ENCODE peak calls at places on chromosomes 6 and 20, in five cellular contexts. T, C, E, V and O are unnamed samples.

GRCh38 chr20:13858496-13859270 is 73.9 kb downstream of the NDUFAF5 start:
- DNase-seq in V (no peak), T (no peak), E (no peak), C (no peak), O (no peak)

GRCh38 chr6:154868143-154868594 is 126.9 kb upstream of the TIAM2 start:
- DNase-seq in V (no peak), T (no peak), E (peak; percentile 74), C (no peak), O (no peak)

GRCh38 chr6:153108320-153108719 is 22.8 kb downstream of the RGS17 start:
- DNase-seq in T (no peak), E (peak; percentile 60), C (no peak), V (no peak), O (no peak)

GRCh38 chr20:43925786-43926185 is 11.1 kb downstream of the TOX2 start:
- DNase-seq in T (no peak), E (peak; percentile 66), C (peak; percentile 35), V (no peak), O (no peak)

GRCh38 chr20:47272893-47273590 is 83.5 kb downstream of the ZMYND8 start:
- DNase-seq in V (no peak), T (no peak), E (peak; percentile 69), C (peak; percentile 58), O (no peak)

GRCh38 chr20:796916-797315 is 28.6 kb upstream of the SLC52A3 start:
- DNase-seq in T (no peak), C (no peak), E (no peak), V (no peak), O (no peak)

GRCh38 chr6:82893889-82894652 is 171.6 kb downstream of the UBE3D start:
- DNase-seq in V (no peak), T (no peak), C (no peak), E (no peak), O (no peak)

GRCh38 chr6:157429248-157429647 is 48.3 kb downstream of the ZDHHC14 start:
- DNase-seq in C (no peak), V (no peak), E (no peak), T (no peak), O (no peak)

GRCh38 chr20:50371878-50372769 is 138.1 kb upstream of the PTPN1 start:
- DNase-seq in T (no peak), E (no peak), V (no peak), C (no peak), O (no peak)

GRCh38 chr6:65064844-65065243 is 642.2 kb downstream of the EYS start:
- DNase-seq in T (no peak), C (no peak), V (no peak), E (no peak), O (no peak)

GRCh38 chr20:37677969-37678610 is 15.7 kb upstream of the CTNNBL1 start:
- DNase-seq in C (no peak), T (no peak), E (no peak), V (no peak), O (no peak)

GRCh38 chr20:41044409-41045062 is 15.9 kb downstream of the TOP1 start:
- DNase-seq in C (no peak), T (no peak), V (no peak), E (no peak), O (no peak)

GRCh38 chr6:2162089-2162465 is 83.3 kb downstream of the GMDS start:
- DNase-seq in V (no peak), T (no peak), E (no peak), C (no peak), O (no peak)

GRCh38 chr6:152746172-152746553 is 4.4 kb upstream of the VIP start:
- DNase-seq in T (no peak), C (no peak), E (peak; percentile 25), V (no peak), O (no peak)

GRCh38 chr6:38354905-38355304 is 284.8 kb downstream of the BTBD9 start:
- DNase-seq in T (no peak), C (no peak), V (no peak), E (no peak), O (no peak)

DNA sequence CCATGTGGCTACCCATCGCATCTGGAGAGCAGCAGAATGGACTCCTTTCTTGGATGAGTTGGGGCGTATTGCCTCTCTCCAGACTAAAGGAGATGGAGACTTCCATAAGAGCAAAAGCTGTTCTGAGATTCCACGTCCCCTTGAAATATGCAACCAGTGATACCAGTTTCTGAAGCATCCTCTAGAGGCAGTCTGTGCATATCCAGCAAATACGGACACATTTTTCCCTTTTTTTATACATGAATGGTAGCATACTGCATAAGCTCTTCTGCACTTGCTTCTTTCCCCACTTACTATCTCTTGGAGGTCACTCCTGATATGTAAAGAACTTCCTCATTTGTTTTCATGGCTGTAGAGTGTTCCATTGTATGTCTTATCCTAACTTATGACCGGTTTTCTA is 34.6 kb downstream of the TAF8 start:
- DNase-seq in T (no peak), C (no peak), V (no peak), E (peak; percentile 35), O (no peak)
- TF ChIP-seq CTCF in T (no peak), C (peak; percentile 22), V (no peak), E (no peak), O (no peak)

DNA sequence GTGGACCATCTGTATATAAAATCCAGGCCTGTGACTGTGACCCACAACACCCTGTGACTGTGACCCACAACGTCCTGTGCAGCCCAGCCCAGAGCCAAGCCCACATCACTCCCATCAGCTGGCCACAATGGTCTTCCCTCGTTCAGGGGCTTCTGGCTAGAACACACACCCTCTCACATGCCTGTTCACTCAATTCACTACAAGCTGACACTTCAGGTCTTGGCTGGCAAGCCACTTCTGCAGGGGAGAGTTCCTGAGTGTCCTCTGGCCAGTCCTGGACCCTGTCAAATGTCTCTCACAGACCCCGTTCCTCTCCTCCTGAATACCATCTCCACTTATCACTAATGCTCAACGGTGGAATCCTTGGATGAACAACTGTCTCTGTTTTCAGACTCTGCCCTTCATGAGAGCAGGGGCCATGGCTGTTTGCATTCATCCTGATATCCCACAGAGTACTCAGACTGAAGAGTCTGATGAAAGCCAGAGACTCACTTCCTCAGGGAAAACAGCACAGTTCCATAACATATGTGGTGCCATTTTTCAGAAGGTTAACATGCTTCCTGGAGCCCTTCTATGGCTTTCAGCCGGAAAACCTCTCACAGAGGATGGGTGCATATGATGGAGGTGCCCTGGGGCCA is 56.0 kb downstream of the MYH7B start:
- DNase-seq in V (no peak), E (no peak), C (no peak), T (no peak), O (no peak)
- TF ChIP-seq CTCF in V (no peak), E (no peak), C (no peak), T (no peak), O (no peak)

DNA sequence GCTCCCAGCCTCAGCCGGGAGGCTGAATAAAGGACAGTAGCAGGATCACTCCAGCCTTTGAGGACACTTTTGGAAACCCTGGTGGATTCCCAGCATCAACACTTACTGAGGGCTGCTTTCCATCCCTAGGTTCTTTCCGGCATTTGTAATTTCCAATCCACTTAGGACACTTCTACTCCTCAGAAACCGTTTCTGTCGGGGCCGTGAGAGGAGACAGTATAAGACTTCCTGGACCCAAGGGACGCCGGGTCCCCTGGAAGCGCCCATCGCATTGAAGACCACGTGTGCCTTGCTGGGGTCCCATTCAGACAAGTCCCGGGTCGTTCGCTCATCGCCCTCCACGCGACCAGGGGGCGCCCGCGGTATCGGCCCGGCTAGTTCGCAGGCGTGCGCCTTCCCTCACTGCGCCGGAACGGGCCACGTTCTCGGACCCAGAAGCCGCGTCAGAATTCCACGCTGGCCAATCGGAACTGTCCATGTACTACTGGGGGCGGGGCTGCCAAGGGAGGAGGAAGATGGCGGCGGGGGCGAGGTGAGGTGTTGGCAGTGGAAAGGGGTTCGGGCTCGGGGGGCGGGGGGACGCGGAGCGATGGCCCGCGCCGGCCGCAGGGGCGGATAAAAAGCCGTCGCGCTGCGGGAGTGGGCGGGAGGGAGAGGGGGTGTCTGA is at the start of gene NUS1:
- DNase-seq in C (peak; percentile 98), E (peak; percentile 97), V (peak; percentile 89), T (peak; percentile 99), O (peak; percentile 97)
- TF ChIP-seq CTCF in C (peak; percentile 90), E (peak; percentile 62), V (peak; percentile 84), T (peak; percentile 71), O (peak; percentile 60)

DNA sequence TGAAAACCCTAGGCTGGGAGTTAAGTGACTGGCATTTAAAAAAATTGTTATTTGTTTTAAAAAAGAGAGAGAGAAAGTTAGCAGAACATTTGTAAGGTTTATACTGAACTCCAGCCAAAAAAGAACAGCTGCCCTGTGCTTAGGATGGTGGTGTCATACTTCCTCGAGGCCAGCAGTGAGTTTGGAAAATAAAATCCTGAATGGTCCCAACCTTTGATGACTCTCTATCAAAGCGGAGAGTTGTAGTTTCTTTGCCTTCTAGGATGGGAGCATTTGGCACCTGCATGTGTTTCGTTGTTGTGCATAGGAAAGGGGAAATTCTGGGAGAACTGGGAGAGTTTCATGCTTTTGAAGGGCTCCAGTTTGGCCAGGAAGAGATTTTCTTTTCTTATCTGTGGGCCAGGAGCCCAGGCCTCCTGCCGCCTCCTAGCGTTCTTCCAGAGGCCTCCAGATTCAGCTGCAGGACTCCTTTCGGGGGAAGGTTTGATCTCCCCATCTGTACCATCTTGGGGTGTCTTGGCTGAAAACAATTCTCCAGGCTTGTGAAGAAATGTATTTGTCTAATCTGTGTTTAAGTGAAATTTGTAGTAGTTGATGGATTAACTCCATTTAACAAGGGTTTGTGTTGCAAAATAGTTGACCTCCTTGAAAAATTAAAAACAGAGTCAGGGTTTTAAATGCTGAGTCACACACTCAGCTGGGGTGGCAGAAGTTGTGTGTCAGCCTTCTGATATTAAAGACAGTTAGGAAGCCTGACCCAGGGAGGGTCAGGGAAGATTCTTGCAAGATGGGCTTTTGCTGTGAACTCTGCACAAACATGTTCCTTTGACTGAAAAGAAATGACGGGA is 63.4 kb downstream of the TXNDC5 start:
- DNase-seq in C (no peak), T (no peak), E (peak; percentile 74), V (no peak), O (no peak)
- TF ChIP-seq CTCF in C (no peak), T (no peak), E (peak; percentile 29), V (peak; percentile 17), O (no peak)

DNA sequence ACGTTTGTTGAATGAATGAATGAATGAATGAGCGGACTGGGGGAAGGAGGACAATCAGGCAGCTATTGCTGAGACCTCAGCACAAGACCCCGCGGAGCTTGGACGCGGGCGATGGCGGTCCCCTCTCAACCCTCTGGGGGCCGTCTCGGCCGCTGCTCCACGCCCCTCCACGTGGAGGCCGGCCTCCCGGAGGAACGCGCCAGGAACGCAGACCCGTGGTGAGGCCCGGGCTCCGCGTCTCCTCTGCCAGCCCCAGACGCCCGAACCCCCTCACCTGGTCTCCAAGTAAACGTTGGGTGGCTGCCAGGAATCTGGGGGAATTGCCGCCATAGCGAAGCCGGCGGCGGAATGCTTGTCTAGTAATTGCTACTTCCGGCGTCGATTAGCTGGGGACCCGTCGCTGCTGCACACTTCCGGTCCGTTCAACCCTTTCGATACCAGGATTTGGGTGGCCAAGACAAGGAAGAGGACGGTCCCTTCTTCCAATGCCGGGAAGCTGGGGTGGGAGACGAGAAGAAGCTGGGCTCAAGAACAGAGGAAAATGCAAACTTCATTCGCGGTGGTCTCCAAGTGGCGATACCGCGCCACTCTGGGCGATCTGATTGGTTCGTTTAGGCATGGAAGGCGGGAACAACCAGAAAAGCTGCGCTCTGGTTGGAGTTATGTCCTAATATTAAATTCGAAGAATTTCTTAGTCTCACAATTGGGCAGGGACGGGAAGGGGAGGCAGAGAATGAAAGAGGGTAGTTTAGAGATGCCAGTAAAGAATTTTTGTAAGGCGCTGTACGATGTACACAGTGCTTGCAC is at the start of gene PPIL1:
- DNase-seq in V (peak; percentile 29), C (peak; percentile 89), E (peak; percentile 94), T (peak; percentile 93), O (peak; percentile 91)
- TF ChIP-seq CTCF in V (no peak), C (peak; percentile 9), E (no peak), T (no peak), O (no peak)